ENCODE peak calls at places on chromosomes 5 and 9, in eight cellular contexts. I is lower leg skin, X is heart right ventricle, S is fibroblast of mammary gland, U is body of pancreas, G is right cardiac atrium, Z is cardiac fibroblast, A is PC-3. P is an unnamed sample.

GRCh38 chr5:176743828-176744583 is 66.4 kb upstream of the UNC5A start:
- DNase-seq in Z (no peak), G (no peak), X (no peak), A (no peak), S (no peak), I (no peak), U (no peak), P (no peak)

GRCh38 chr5:40514986-40515385 is 164.7 kb upstream of the PTGER4 start:
- DNase-seq in X (no peak), A (no peak), Z (no peak), U (no peak), G (no peak), I (no peak), S (no peak), P (no peak)

GRCh38 chr5:140694276-140694675 is 3.0 kb downstream of the HARS2 start:
- DNase-seq in I (no peak), S (no peak), X (no peak), Z (peak), G (no peak), U (no peak), A (no peak), P (no peak)

GRCh38 chr9:27353405-27354229 is 56.7 kb upstream of the EQTN start:
- DNase-seq in G (peak), S (no peak), Z (no peak), X (no peak), I (no peak), U (no peak), A (no peak), P (no peak)

GRCh38 chr5:177431317-177432142 is 5.1 kb downstream of the GRK6 start:
- DNase-seq in I (peak), S (no peak), Z (no peak), U (no peak), X (no peak), G (peak), A (no peak), P (no peak)

GRCh38 chr5:42587056-42587723 is 164.0 kb downstream of the GHR start:
- DNase-seq in Z (no peak), S (no peak), I (no peak), A (no peak), U (no peak), X (no peak), G (no peak), P (no peak)

GRCh38 chr9:109969559-109970237 is 189.7 kb downstream of the PALM2AKAP2 start:
- DNase-seq in G (peak), I (no peak), Z (peak), A (no peak), U (no peak), X (peak), S (no peak), P (no peak)

GRCh38 chr5:36790847-36791246 is 85.7 kb upstream of the NIPBL start:
- DNase-seq in S (peak), A (no peak), I (no peak), X (no peak), G (no peak), Z (no peak), U (no peak), P (no peak)

GRCh38 chr9:95004452-95005275 is 278.2 kb downstream of the AOPEP start:
- DNase-seq in S (no peak), A (peak), I (no peak), U (peak), G (peak), Z (peak), X (peak), P (no peak)

GRCh38 chr5:174414315-174414710 is 310.1 kb upstream of the MSX2 start:
- DNase-seq in S (no peak), U (no peak), G (no peak), X (no peak), I (no peak), Z (no peak), A (no peak), P (no peak)

GRCh38 chr5:11902304-11902703 is 1.9 kb downstream of the CTNND2 start:
- DNase-seq in A (no peak), U (peak), Z (no peak), X (no peak), S (no peak), I (no peak), G (no peak), P (no peak)

GRCh38 chr5:33297760-33298216 is 143.0 kb upstream of the TARS1 start:
- DNase-seq in S (no peak), G (no peak), Z (no peak), U (no peak), A (no peak), I (no peak), X (no peak), P (no peak)

GRCh38 chr5:39360483-39361071 is 3.7 kb downstream of the C9 start:
- DNase-seq in U (no peak), S (no peak), I (no peak), X (no peak), Z (no peak), A (peak), G (no peak), P (no peak)

GRCh38 chr9:20291201-20291600 is 331.1 kb downstream of the MLLT3 start:
- DNase-seq in G (no peak), U (no peak), I (no peak), A (no peak), Z (no peak), S (no peak), X (no peak), P (no peak)

GRCh38 chr9:33081128-33081851 is 4.8 kb upstream of the SMU1 start:
- DNase-seq in A (peak), Z (peak), X (peak), S (peak), U (peak), G (peak), I (peak), P (peak)

GRCh38 chr9:13083973-13084528 is 195.4 kb downstream of the MPDZ start:
- DNase-seq in Z (peak), S (peak), I (no peak), U (no peak), A (peak), G (no peak), X (no peak), P (peak)

GRCh38 chr5:98775246-98775961 is 1.9 kb downstream of the RGMB start:
- DNase-seq in I (no peak), Z (no peak), X (no peak), A (no peak), U (no peak), G (no peak), S (no peak), P (no peak)

GRCh38 chr5:175627037-175627436 is 30.8 kb upstream of the HRH2 start:
- DNase-seq in G (no peak), I (no peak), S (no peak), A (no peak), Z (no peak), X (peak), U (no peak), P (no peak)

GRCh38 chr5:41115281-41115680 is 44.1 kb upstream of the MROH2B start:
- DNase-seq in X (no peak), A (peak), U (no peak), S (peak), I (no peak), Z (peak), G (no peak), P (no peak)

GRCh38 chr9:125815568-125815967 is 68.4 kb downstream of the PBX3 start:
- DNase-seq in A (peak), G (no peak), Z (no peak), I (no peak), X (no peak), S (peak), U (no peak), P (peak)

GRCh38 chr9:129235931-129236331 is 57.9 kb upstream of the IER5L start:
- DNase-seq in G (peak), U (no peak), A (no peak), X (no peak), I (no peak), Z (no peak), S (no peak), P (no peak)

GRCh38 chr9:101479337-101480045 is 43.9 kb upstream of the ALDOB start:
- DNase-seq in U (peak), X (no peak), G (no peak), I (peak), Z (no peak), S (no peak), A (no peak), P (no peak)

GRCh38 chr9:133133680-133134418 is 12.8 kb upstream of the RALGDS start:
- DNase-seq in U (peak), G (peak), A (peak), S (peak), X (peak), I (peak), Z (peak), P (peak)

GRCh38 chr9:133134419-133135190 is 13.6 kb upstream of the RALGDS start:
- DNase-seq in X (no peak), Z (no peak), G (peak), I (no peak), S (no peak), U (no peak), A (peak), P (no peak)

GRCh38 chr9:133132174-133132573 is 11.1 kb upstream of the RALGDS start:
- DNase-seq in G (no peak), S (no peak), A (no peak), I (no peak), Z (no peak), X (no peak), U (no peak), P (no peak)

GRCh38 chr9:133137451-133138231 is 16.6 kb upstream of the RALGDS start:
- DNase-seq in Z (no peak), I (no peak), U (peak), X (no peak), G (peak), S (no peak), A (no peak), P (no peak)

DNA sequence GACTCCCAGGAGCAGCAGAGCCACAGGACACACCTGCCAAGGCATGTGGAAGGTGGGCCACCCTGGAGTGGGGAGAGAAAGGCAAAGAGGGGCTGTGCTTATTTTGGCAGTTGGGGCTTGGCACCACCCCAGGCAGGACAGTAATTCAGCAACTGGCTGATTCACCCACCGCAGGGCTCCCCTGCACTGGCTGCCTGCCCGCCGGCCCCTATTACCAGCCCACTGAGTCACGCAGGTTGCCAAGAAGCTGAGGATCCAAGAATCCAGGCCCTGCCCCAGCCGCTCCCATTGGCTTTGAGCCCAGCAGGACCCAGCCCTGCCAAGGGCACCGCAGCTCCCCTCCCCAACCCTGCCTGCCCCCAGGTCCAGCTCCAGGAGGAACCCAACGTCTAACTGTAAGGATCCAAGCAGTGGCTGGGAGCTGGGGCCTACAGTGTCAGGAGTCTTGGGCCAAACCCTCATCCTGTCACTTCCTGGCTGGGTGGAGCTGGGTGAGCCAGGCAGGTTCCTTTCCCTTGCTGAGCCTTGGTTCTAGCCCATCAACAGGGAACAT is 14.2 kb upstream of the RALGDS start:
- DNase-seq in X (peak), G (peak), I (no peak), A (peak), S (peak), Z (peak), U (peak), P (peak)
- H3K4me3 ChIP-seq in X (no peak), G (no peak), I (no peak), A (peak), S (no peak), Z (no peak), U (no peak), P (no peak)

GRCh38 chr5:143244000-143244736 is 159.3 kb downstream of the NR3C1 start:
- DNase-seq in I (peak), X (peak), Z (peak), G (peak), U (peak), S (peak), A (peak), P (peak)
- H3K4me3 ChIP-seq in I (no peak), X (peak), Z (peak), G (no peak), U (no peak), S (peak), A (peak), P (no peak)

GRCh38 chr9:113401027-113401792 is at the start of gene ALAD:
- DNase-seq in U (peak), Z (peak), X (peak), S (peak), A (peak), I (peak), G (peak), P (peak)
- H3K4me3 ChIP-seq in U (peak), Z (peak), X (peak), S (peak), A (peak), I (peak), G (peak), P (peak)

DNA sequence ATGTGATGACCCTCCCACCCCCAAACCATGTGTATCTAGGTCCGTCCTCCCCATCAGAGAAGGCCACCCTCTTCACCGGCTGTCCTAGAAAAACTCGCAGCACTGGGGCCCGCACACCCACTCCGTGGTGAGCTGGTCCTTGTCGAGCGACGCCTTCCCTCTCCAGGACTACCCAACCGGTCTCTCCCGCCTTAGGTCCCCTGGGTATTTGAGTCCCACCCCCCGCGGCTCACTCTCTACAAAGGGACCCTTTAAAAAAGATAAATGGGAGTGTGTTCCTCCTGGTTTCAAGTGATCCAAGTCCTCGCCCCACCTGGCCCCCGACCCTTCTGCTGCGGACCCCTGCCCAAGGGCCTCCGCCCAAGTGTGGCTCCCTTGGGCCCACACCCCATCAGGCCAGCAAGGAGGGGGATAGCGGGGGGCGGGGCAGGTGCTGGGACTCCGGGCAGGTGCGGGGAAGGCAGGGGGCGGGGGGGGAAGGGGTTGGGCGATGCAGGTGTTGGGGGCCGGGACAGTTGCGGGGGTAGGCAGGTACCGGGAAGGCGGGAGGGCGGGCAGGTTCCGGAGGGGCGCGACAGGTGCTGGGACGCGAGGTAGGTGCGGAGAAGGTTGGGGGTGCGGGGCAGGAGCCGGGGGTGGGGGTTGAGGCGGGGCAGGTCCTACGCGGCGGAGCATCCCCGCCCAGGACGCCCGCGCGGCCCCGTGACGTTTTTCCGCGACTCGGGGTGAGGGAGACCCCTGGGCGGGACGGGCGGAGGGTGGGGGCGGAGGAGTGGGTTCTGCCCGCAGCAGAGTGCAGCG is 941 bp upstream of the ARRDC1 start:
- DNase-seq in A (no peak), X (no peak), G (peak), Z (no peak), I (no peak), U (no peak), S (no peak), P (no peak)
- H3K4me3 ChIP-seq in A (no peak), X (peak), G (peak), Z (peak), I (no peak), U (peak), S (peak), P (peak)

GRCh38 chr5:146873186-146873917 is 5.2 kb downstream of the PPP2R2B start:
- DNase-seq in A (no peak), S (no peak), X (no peak), U (no peak), I (no peak), G (no peak), Z (no peak), P (no peak)

GRCh38 chr5:146878471-146879172 is at the start of gene PPP2R2B:
- DNase-seq in X (peak), Z (peak), I (no peak), U (peak), A (peak), S (no peak), G (no peak), P (no peak)

GRCh38 chr5:146877178-146877681 is 1.3 kb downstream of the PPP2R2B start:
- DNase-seq in G (no peak), I (no peak), U (no peak), A (no peak), S (no peak), Z (no peak), X (no peak), P (no peak)

GRCh38 chr5:146880985-146881384 is 2.4 kb upstream of the PPP2R2B start:
- DNase-seq in A (no peak), I (no peak), S (no peak), Z (no peak), G (no peak), X (no peak), U (no peak), P (no peak)

DNA sequence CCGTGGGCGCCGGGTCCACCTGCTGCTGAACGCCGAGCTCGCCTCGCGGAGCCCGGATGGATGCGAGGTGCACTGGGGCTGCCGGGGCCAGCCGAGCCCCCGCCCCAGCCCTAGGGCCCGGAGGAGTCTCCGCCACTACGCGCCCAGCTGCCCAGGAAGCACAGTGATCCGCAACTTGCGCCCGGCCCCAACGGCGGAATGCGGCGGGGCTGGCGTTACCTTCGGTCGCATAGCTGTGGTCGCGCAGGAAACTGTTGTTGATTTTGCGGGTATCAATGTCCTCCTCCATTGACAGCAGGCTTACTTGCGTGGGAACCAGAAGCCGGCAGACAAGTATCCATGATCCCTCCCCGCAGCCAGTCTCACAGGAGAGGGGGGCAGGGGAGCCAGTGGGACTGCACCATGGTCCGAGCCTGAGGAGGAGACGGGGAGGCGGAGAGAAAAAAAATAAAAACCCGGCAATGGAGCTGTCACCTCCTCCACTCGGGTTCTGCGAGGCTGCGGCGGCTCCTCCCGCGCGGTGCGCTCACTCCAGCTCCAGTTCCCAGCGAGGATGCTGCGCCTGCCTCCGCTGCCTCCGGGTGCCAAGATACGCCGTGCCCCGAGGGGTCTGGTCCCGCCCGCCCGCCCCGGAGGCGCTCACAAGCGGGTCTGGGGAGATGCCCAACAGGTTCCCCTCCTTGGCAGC is 630 bp downstream of the PPP2R2B start:
- DNase-seq in X (peak), I (no peak), U (peak), Z (no peak), G (no peak), S (no peak), A (no peak), P (no peak)
- H3K4me3 ChIP-seq in X (peak), I (peak), U (peak), Z (peak), G (peak), S (peak), A (peak), P (peak)

DNA sequence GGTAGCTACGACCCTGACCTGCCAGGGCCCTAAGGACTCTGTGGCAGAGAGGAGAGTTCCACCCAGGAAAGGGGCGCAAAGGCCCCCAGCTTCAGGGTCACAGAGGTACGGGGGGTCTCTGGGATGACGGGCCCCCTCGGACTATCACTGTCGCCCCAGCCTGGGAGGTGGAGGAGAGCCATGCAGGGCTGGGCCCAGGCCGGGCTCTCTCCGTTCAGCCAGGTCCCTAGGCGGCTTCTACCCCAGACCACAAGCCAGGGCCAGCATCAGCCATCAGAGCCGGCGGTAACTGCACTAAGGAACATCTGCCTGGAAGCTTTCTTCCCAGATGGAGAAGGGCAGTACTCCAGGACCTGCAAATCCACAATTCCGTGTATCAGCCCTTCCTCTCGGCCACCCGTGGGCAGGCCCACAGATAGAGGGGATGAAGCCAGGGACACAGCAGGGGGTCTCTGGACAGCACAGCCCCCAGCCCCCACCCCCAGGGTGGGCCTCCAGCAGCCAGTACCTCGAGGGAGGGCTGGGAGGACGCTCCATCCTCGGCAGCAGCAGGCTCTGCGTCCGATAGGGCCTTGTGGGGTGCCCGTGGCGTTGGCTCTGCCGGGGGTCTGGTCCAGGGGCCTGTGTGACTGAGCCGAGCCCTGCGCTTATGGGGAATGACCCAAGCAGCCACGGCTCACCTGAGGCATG is 38.4 kb downstream of the NACC2 start:
- DNase-seq in S (no peak), I (no peak), A (no peak), G (no peak), U (no peak), Z (no peak), X (no peak), P (no peak)
- H3K4me3 ChIP-seq in S (no peak), I (no peak), A (no peak), G (no peak), U (no peak), Z (no peak), X (no peak), P (no peak)

GRCh38 chr5:1493941-1494340 is 29.8 kb downstream of the LPCAT1 start:
- DNase-seq in X (no peak), S (no peak), A (no peak), I (no peak), Z (no peak), G (no peak), U (no peak), P (no peak)

GRCh38 chr5:1497271-1497777 is 26.4 kb downstream of the LPCAT1 start:
- DNase-seq in G (no peak), A (no peak), X (no peak), S (no peak), I (no peak), Z (no peak), U (no peak), P (no peak)

GRCh38 chr5:1494780-1495524 is 28.8 kb downstream of the LPCAT1 start:
- DNase-seq in X (no peak), I (peak), Z (no peak), A (no peak), U (no peak), S (no peak), G (no peak), P (no peak)

GRCh38 chr5:1493413-1493812 is 30.3 kb downstream of the LPCAT1 start:
- DNase-seq in U (no peak), S (no peak), X (no peak), Z (no peak), G (no peak), I (no peak), A (no peak), P (no peak)

GRCh38 chr5:1495525-1495897 is 28.2 kb downstream of the LPCAT1 start:
- DNase-seq in S (peak), I (no peak), A (no peak), U (no peak), Z (no peak), X (no peak), G (no peak), P (no peak)
- H3K4me3 ChIP-seq in S (no peak), I (no peak), A (no peak), U (no peak), Z (no peak), X (no peak), G (no peak), P (no peak)